ENCODE peak calls at places on chromosomes 6 and 20, in eight cellular contexts. L, Q, J, R, C, N, S and B are unnamed samples.

GRCh38 chr6:30198166-30199084 is 14.8 kb downstream of the TRIM26 start:
- DNase-seq in R (no peak), J (no peak), L (no peak), S (no peak), C (no peak), N (no peak), Q (no peak), B (no peak)

GRCh38 chr6:41449399-41450245 is 96.6 kb upstream of the FOXP4 start:
- DNase-seq in N (no peak), R (no peak), J (no peak), C (no peak), Q (no peak), L (no peak), S (no peak), B (no peak)

GRCh38 chr6:128333581-128334223 is 186.7 kb downstream of the PTPRK start:
- DNase-seq in J (no peak), N (no peak), R (no peak), S (no peak), L (no peak), Q (no peak), C (no peak), B (no peak)

GRCh38 chr6:129710722-129711631 is 1.0 kb upstream of the ARHGAP18 start:
- DNase-seq in R (no peak), Q (no peak), J (no peak), L (no peak), N (no peak), C (no peak), S (no peak), B (no peak)

GRCh38 chr6:166587631-166588413 is 1.3 kb upstream of the RAMACL start:
- DNase-seq in J (no peak), L (no peak), Q (no peak), N (no peak), S (no peak), R (peak), C (no peak), B (peak)

GRCh38 chr6:45200510-45200909 is 127.6 kb upstream of the RUNX2 start:
- DNase-seq in N (no peak), R (no peak), S (no peak), Q (no peak), L (no peak), J (no peak), C (no peak), B (no peak)

GRCh38 chr6:153947817-153948447 is 91.1 kb upstream of the OPRM1 start:
- DNase-seq in S (no peak), N (peak), C (no peak), Q (no peak), R (peak), L (peak), J (no peak), B (no peak)

GRCh38 chr6:146915671-146916127 is 288.5 kb upstream of the STXBP5 start:
- DNase-seq in L (no peak), R (peak), S (no peak), C (no peak), N (no peak), Q (no peak), J (no peak), B (no peak)

GRCh38 chr6:2951723-2952122 is 19.6 kb downstream of the SERPINB6 start:
- DNase-seq in S (no peak), R (no peak), C (no peak), N (no peak), J (no peak), L (no peak), Q (no peak), B (peak)

GRCh38 chr6:80143312-80143960 is 37.0 kb downstream of the BCKDHB start:
- DNase-seq in N (no peak), Q (no peak), S (peak), R (no peak), C (peak), L (no peak), J (no peak), B (peak)

GRCh38 chr20:17786221-17786718 is 86.5 kb downstream of the BANF2 start:
- DNase-seq in R (no peak), J (no peak), Q (no peak), L (no peak), S (no peak), N (no peak), C (no peak), B (no peak)

GRCh38 chr6:33634986-33635385 is 13.9 kb downstream of the ITPR3 start:
- DNase-seq in L (no peak), S (no peak), N (no peak), J (no peak), C (no peak), Q (no peak), R (no peak), B (no peak)

GRCh38 chr6:19472168-19472567 is 365.0 kb upstream of the ID4 start:
- DNase-seq in C (peak), J (no peak), L (no peak), Q (no peak), N (no peak), S (no peak), R (no peak), B (no peak)

GRCh38 chr20:48667481-48667880 is 160.3 kb downstream of the PREX1 start:
- DNase-seq in N (no peak), R (no peak), L (no peak), S (no peak), Q (no peak), J (no peak), C (no peak), B (no peak)

GRCh38 chr6:129567374-129567773 is 142.6 kb downstream of the ARHGAP18 start:
- DNase-seq in S (no peak), L (peak), Q (peak), J (peak), N (no peak), C (no peak), R (peak), B (no peak)

GRCh38 chr6:166470863-166471410 is 88.2 kb upstream of the MPC1 start:
- DNase-seq in Q (no peak), L (no peak), N (no peak), J (no peak), R (no peak), C (no peak), S (no peak), B (no peak)